ENCODE peak calls at places on chromosomes 6 and 20, in five cellular contexts. One of them, this sample, is unnamed.

GRCh38 chr6:36033935-36034334 is 6.3 kb downstream of the MAPK14 start:
- DNase-seq in activated CD8-positive, alpha-beta memory T cell treated with anti-CD3 and anti-CD28 coated beads, Interleukin-2, amount 50 U/mL, for 48 hours: peak
- DNase-seq in amniotic stem cell: no peak
- DNase-seq in NCI-H1417: no peak
- DNase-seq in activated CD4-positive, alpha-beta T cell treated with anti-CD3 and anti-CD28 coated beads for 48 hours: peak
- DNase-seq in this sample: no peak

GRCh38 chr20:44018684-44019637 is 104.3 kb downstream of the TOX2 start:
- DNase-seq in activated CD4-positive, alpha-beta T cell treated with anti-CD3 and anti-CD28 coated beads for 48 hours: no peak
- DNase-seq in activated CD8-positive, alpha-beta memory T cell treated with anti-CD3 and anti-CD28 coated beads, Interleukin-2, amount 50 U/mL, for 48 hours: peak
- DNase-seq in NCI-H1417: peak
- DNase-seq in amniotic stem cell: no peak
- DNase-seq in this sample: no peak

GRCh38 chr6:56864171-56864616 is 90.7 kb upstream of the BEND6 start:
- DNase-seq in activated CD8-positive, alpha-beta memory T cell treated with anti-CD3 and anti-CD28 coated beads, Interleukin-2, amount 50 U/mL, for 48 hours: no peak
- DNase-seq in amniotic stem cell: no peak
- DNase-seq in NCI-H1417: peak
- DNase-seq in activated CD4-positive, alpha-beta T cell treated with anti-CD3 and anti-CD28 coated beads for 48 hours: no peak
- DNase-seq in this sample: peak

GRCh38 chr6:105550961-105551625 is 148.2 kb upstream of the PREP start:
- DNase-seq in NCI-H1417: no peak
- DNase-seq in activated CD4-positive, alpha-beta T cell treated with anti-CD3 and anti-CD28 coated beads for 48 hours: no peak
- DNase-seq in activated CD8-positive, alpha-beta memory T cell treated with anti-CD3 and anti-CD28 coated beads, Interleukin-2, amount 50 U/mL, for 48 hours: no peak
- DNase-seq in amniotic stem cell: no peak
- DNase-seq in this sample: no peak

GRCh38 chr6:15913001-15913400 is 215.9 kb upstream of the MYLIP start:
- DNase-seq in activated CD8-positive, alpha-beta memory T cell treated with anti-CD3 and anti-CD28 coated beads, Interleukin-2, amount 50 U/mL, for 48 hours: no peak
- DNase-seq in amniotic stem cell: no peak
- DNase-seq in NCI-H1417: no peak
- DNase-seq in activated CD4-positive, alpha-beta T cell treated with anti-CD3 and anti-CD28 coated beads for 48 hours: no peak
- DNase-seq in this sample: no peak

GRCh38 chr6:78101387-78101786 is 448.5 kb downstream of the MEI4 start:
- DNase-seq in NCI-H1417: no peak
- DNase-seq in activated CD8-positive, alpha-beta memory T cell treated with anti-CD3 and anti-CD28 coated beads, Interleukin-2, amount 50 U/mL, for 48 hours: no peak
- DNase-seq in amniotic stem cell: no peak
- DNase-seq in activated CD4-positive, alpha-beta T cell treated with anti-CD3 and anti-CD28 coated beads for 48 hours: no peak
- DNase-seq in this sample: no peak

GRCh38 chr6:71335544-71335943 is 46.9 kb downstream of the OGFRL1 start:
- DNase-seq in NCI-H1417: no peak
- DNase-seq in activated CD8-positive, alpha-beta memory T cell treated with anti-CD3 and anti-CD28 coated beads, Interleukin-2, amount 50 U/mL, for 48 hours: no peak
- DNase-seq in amniotic stem cell: no peak
- DNase-seq in activated CD4-positive, alpha-beta T cell treated with anti-CD3 and anti-CD28 coated beads for 48 hours: no peak
- DNase-seq in this sample: no peak

GRCh38 chr6:134031696-134032255 is 20.6 kb downstream of the SLC2A12 start:
- DNase-seq in NCI-H1417: no peak
- DNase-seq in activated CD4-positive, alpha-beta T cell treated with anti-CD3 and anti-CD28 coated beads for 48 hours: no peak
- DNase-seq in amniotic stem cell: no peak
- DNase-seq in activated CD8-positive, alpha-beta memory T cell treated with anti-CD3 and anti-CD28 coated beads, Interleukin-2, amount 50 U/mL, for 48 hours: no peak
- DNase-seq in this sample: no peak

GRCh38 chr6:15608406-15608805 is 54.4 kb downstream of the DTNBP1 start:
- DNase-seq in NCI-H1417: no peak
- DNase-seq in activated CD4-positive, alpha-beta T cell treated with anti-CD3 and anti-CD28 coated beads for 48 hours: no peak
- DNase-seq in amniotic stem cell: peak
- DNase-seq in activated CD8-positive, alpha-beta memory T cell treated with anti-CD3 and anti-CD28 coated beads, Interleukin-2, amount 50 U/mL, for 48 hours: no peak
- DNase-seq in this sample: peak

GRCh38 chr6:142518126-142518525 is 216.3 kb downstream of the ADGRG6 start:
- DNase-seq in activated CD4-positive, alpha-beta T cell treated with anti-CD3 and anti-CD28 coated beads for 48 hours: no peak
- DNase-seq in activated CD8-positive, alpha-beta memory T cell treated with anti-CD3 and anti-CD28 coated beads, Interleukin-2, amount 50 U/mL, for 48 hours: no peak
- DNase-seq in NCI-H1417: peak
- DNase-seq in amniotic stem cell: no peak
- DNase-seq in this sample: no peak

GRCh38 chr6:30450908-30451818 is 38.1 kb upstream of the HLA-E start:
- DNase-seq in activated CD8-positive, alpha-beta memory T cell treated with anti-CD3 and anti-CD28 coated beads, Interleukin-2, amount 50 U/mL, for 48 hours: peak
- DNase-seq in NCI-H1417: no peak
- DNase-seq in activated CD4-positive, alpha-beta T cell treated with anti-CD3 and anti-CD28 coated beads for 48 hours: peak
- DNase-seq in amniotic stem cell: no peak
- DNase-seq in this sample: peak

This sample was measured in small intestine.